ENCODE peak calls at places on chromosomes 11 and 22, in six cellular contexts. One of them, this sample, is unnamed.

GRCh38 chr11:119580751-119581150 is 148.2 kb downstream of the NECTIN1 start:
- ATAC-seq in WTC11: no peak
- ATAC-seq in naive thymus-derived CD8-positive, alpha-beta T cell: no peak
- ATAC-seq in heart right ventricle: no peak
- ATAC-seq in activated naive CD8-positive, alpha-beta T cell treated with anti-CD3 and anti-CD28 coated beads, Interleukin-2, amount 50 U/mL, for 24 hours: no peak
- ATAC-seq in HepG2: no peak
- ATAC-seq in this sample: no peak

GRCh38 chr22:46099740-46100139 is 50.6 kb upstream of the PPARA start:
- ATAC-seq in activated naive CD8-positive, alpha-beta T cell treated with anti-CD3 and anti-CD28 coated beads, Interleukin-2, amount 50 U/mL, for 24 hours: no peak
- ATAC-seq in heart right ventricle: no peak
- ATAC-seq in HepG2: peak
- ATAC-seq in WTC11: no peak
- ATAC-seq in naive thymus-derived CD8-positive, alpha-beta T cell: no peak
- ATAC-seq in this sample: no peak

GRCh38 chr11:130528301-130528651 is 79.8 kb downstream of the ADAMTS15 start:
- ATAC-seq in activated naive CD8-positive, alpha-beta T cell treated with anti-CD3 and anti-CD28 coated beads, Interleukin-2, amount 50 U/mL, for 24 hours: no peak
- ATAC-seq in naive thymus-derived CD8-positive, alpha-beta T cell: no peak
- ATAC-seq in WTC11: no peak
- ATAC-seq in HepG2: no peak
- ATAC-seq in heart right ventricle: peak
- ATAC-seq in this sample: no peak

GRCh38 chr11:78905756-78906155 is 331.1 kb upstream of the NARS2 start:
- ATAC-seq in HepG2: no peak
- ATAC-seq in naive thymus-derived CD8-positive, alpha-beta T cell: no peak
- ATAC-seq in activated naive CD8-positive, alpha-beta T cell treated with anti-CD3 and anti-CD28 coated beads, Interleukin-2, amount 50 U/mL, for 24 hours: no peak
- ATAC-seq in heart right ventricle: peak
- ATAC-seq in WTC11: no peak
- ATAC-seq in this sample: no peak

GRCh38 chr11:69909561-69910518 is 90.6 kb upstream of the FGF3 start:
- ATAC-seq in activated naive CD8-positive, alpha-beta T cell treated with anti-CD3 and anti-CD28 coated beads, Interleukin-2, amount 50 U/mL, for 24 hours: no peak
- ATAC-seq in HepG2: peak
- ATAC-seq in heart right ventricle: peak
- ATAC-seq in WTC11: peak
- ATAC-seq in naive thymus-derived CD8-positive, alpha-beta T cell: no peak
- ATAC-seq in this sample: no peak

GRCh38 chr11:112343368-112344039 is 82.8 kb upstream of the PLET1 start:
- ATAC-seq in heart right ventricle: no peak
- ATAC-seq in activated naive CD8-positive, alpha-beta T cell treated with anti-CD3 and anti-CD28 coated beads, Interleukin-2, amount 50 U/mL, for 24 hours: no peak
- ATAC-seq in naive thymus-derived CD8-positive, alpha-beta T cell: no peak
- ATAC-seq in HepG2: no peak
- ATAC-seq in WTC11: peak
- ATAC-seq in this sample: no peak

GRCh38 chr22:28247114-28247513 is 328.1 kb upstream of the PITPNB start:
- ATAC-seq in naive thymus-derived CD8-positive, alpha-beta T cell: no peak
- ATAC-seq in heart right ventricle: peak
- ATAC-seq in WTC11: no peak
- ATAC-seq in HepG2: no peak
- ATAC-seq in activated naive CD8-positive, alpha-beta T cell treated with anti-CD3 and anti-CD28 coated beads, Interleukin-2, amount 50 U/mL, for 24 hours: no peak
- ATAC-seq in this sample: no peak

GRCh38 chr11:69249641-69250502 is 44.1 kb upstream of the MYEOV start:
- ATAC-seq in naive thymus-derived CD8-positive, alpha-beta T cell: no peak
- ATAC-seq in HepG2: no peak
- ATAC-seq in activated naive CD8-positive, alpha-beta T cell treated with anti-CD3 and anti-CD28 coated beads, Interleukin-2, amount 50 U/mL, for 24 hours: no peak
- ATAC-seq in heart right ventricle: no peak
- ATAC-seq in WTC11: peak
- ATAC-seq in this sample: no peak

GRCh38 chr11:111462329-111462728 is 49.9 kb downstream of the BTG4 start:
- ATAC-seq in naive thymus-derived CD8-positive, alpha-beta T cell: no peak
- ATAC-seq in HepG2: no peak
- ATAC-seq in WTC11: peak
- ATAC-seq in activated naive CD8-positive, alpha-beta T cell treated with anti-CD3 and anti-CD28 coated beads, Interleukin-2, amount 50 U/mL, for 24 hours: no peak
- ATAC-seq in heart right ventricle: peak
- ATAC-seq in this sample: no peak

GRCh38 chr11:30992513-30992849 is 377.1 kb downstream of the DCDC1 start:
- ATAC-seq in activated naive CD8-positive, alpha-beta T cell treated with anti-CD3 and anti-CD28 coated beads, Interleukin-2, amount 50 U/mL, for 24 hours: no peak
- ATAC-seq in WTC11: peak
- ATAC-seq in heart right ventricle: no peak
- ATAC-seq in naive thymus-derived CD8-positive, alpha-beta T cell: no peak
- ATAC-seq in HepG2: peak
- ATAC-seq in this sample: no peak

GRCh38 chr11:97934572-97935208 is 1086.1 kb upstream of the CNTN5 start:
- ATAC-seq in HepG2: no peak
- ATAC-seq in naive thymus-derived CD8-positive, alpha-beta T cell: no peak
- ATAC-seq in WTC11: no peak
- ATAC-seq in activated naive CD8-positive, alpha-beta T cell treated with anti-CD3 and anti-CD28 coated beads, Interleukin-2, amount 50 U/mL, for 24 hours: no peak
- ATAC-seq in heart right ventricle: no peak
- ATAC-seq in this sample: no peak

GRCh38 chr11:8802263-8802662 is 108.7 kb upstream of the AKIP1 start:
- ATAC-seq in WTC11: no peak
- ATAC-seq in heart right ventricle: no peak
- ATAC-seq in HepG2: no peak
- ATAC-seq in activated naive CD8-positive, alpha-beta T cell treated with anti-CD3 and anti-CD28 coated beads, Interleukin-2, amount 50 U/mL, for 24 hours: no peak
- ATAC-seq in naive thymus-derived CD8-positive, alpha-beta T cell: no peak
- ATAC-seq in this sample: no peak

GRCh38 chr11:11084337-11084736 is 226.5 kb upstream of the ZBED5 start:
- ATAC-seq in heart right ventricle: no peak
- ATAC-seq in naive thymus-derived CD8-positive, alpha-beta T cell: no peak
- ATAC-seq in WTC11: no peak
- ATAC-seq in activated naive CD8-positive, alpha-beta T cell treated with anti-CD3 and anti-CD28 coated beads, Interleukin-2, amount 50 U/mL, for 24 hours: no peak
- ATAC-seq in HepG2: no peak
- ATAC-seq in this sample: no peak